ENCODE peak calls at places on chromosomes 13 and 19, in ten cellular contexts. Z is upper lobe of left lung, M is K562, K is heart left ventricle, L is lower leg skin, U is GM12891, H is right lobe of liver, Q is H1, R is esophagus squamous epithelium, T is adrenal gland. F is an unnamed sample.
A peak's percentile ranks its signal among the peaks of the same experiment; 100 is the strongest.

GRCh38 chr13:23381877-23382276 is 51.6 kb downstream of the SACS start:
- DNase-seq in Z (no peak), M (no peak), K (no peak), L (no peak), U (no peak), H (no peak), Q (no peak), R (no peak), T (no peak), F (no peak)

GRCh38 chr19:39070888-39071287 is 13.3 kb upstream of the ACP7 start:
- DNase-seq in Z (no peak), M (no peak), K (no peak), L (no peak), U (no peak), H (no peak), Q (no peak), R (no peak), T (no peak), F (peak; percentile 49)

GRCh38 chr13:109840201-109840892 is 54.0 kb upstream of the IRS2 start:
- DNase-seq in Z (no peak), M (no peak), K (no peak), L (no peak), U (no peak), H (no peak), Q (no peak), R (no peak), T (no peak), F (peak; percentile 75)

GRCh38 chr13:34853161-34853560 is 88.9 kb upstream of the NBEA start:
- DNase-seq in Z (no peak), M (no peak), K (no peak), L (no peak), U (no peak), H (no peak), Q (no peak), R (no peak), T (no peak), F (no peak)

GRCh38 chr13:84303035-84303434 is 420.8 kb upstream of the SLITRK1 start:
- DNase-seq in Z (no peak), M (no peak), K (no peak), L (no peak), U (no peak), H (no peak), Q (no peak), R (no peak), T (no peak), F (no peak)

GRCh38 chr13:60655268-60655667 is 258.2 kb downstream of the TDRD3 start:
- DNase-seq in Z (no peak), M (no peak), K (no peak), L (no peak), U (no peak), H (no peak), Q (no peak), R (no peak), T (no peak), F (no peak)

GRCh38 chr19:10085641-10086031 is 481 bp upstream of the SHFL start:
- DNase-seq in Z (no peak), M (peak; percentile 3), K (no peak), L (no peak), U (no peak), H (no peak), Q (no peak), R (no peak), T (no peak), F (no peak)

GRCh38 chr13:19955873-19956559 is 2.5 kb upstream of the ZMYM2 start:
- DNase-seq in Z (no peak), M (no peak), K (no peak), L (no peak), U (no peak), H (no peak), Q (no peak), R (no peak), T (no peak), F (no peak)

GRCh38 chr19:15810335-15810734 is 5.1 kb downstream of the OR10H1 start:
- DNase-seq in Z (no peak), M (peak; percentile 29), K (no peak), L (no peak), U (no peak), H (no peak), Q (no peak), R (no peak), T (peak; percentile 11), F (no peak)

GRCh38 chr19:48970923-48971395 is 5.8 kb downstream of the FTL start:
- DNase-seq in Z (peak; percentile 86), M (peak; percentile 81), K (peak; percentile 78), L (peak; percentile 51), U (peak; percentile 68), H (peak; percentile 84), Q (no peak), R (no peak), T (peak; percentile 83), F (no peak)

GRCh38 chr19:18475004-18475453 is 37.1 kb upstream of the ISYNA1 start:
- DNase-seq in Z (no peak), M (no peak), K (no peak), L (no peak), U (no peak), H (no peak), Q (no peak), R (no peak), T (no peak), F (no peak)

GRCh38 chr13:57935965-57936364 is 304.4 kb downstream of the PCDH17 start:
- DNase-seq in Z (no peak), M (no peak), K (no peak), L (no peak), U (no peak), H (no peak), Q (no peak), R (no peak), T (no peak), F (no peak)

GRCh38 chr13:23289917-23290357 is 109.2 kb downstream of the SGCG start:
- DNase-seq in Z (no peak), M (no peak), K (peak; percentile 58), L (no peak), U (no peak), H (no peak), Q (no peak), R (no peak), T (no peak), F (no peak)

GRCh38 chr19:4909897-4910593 is 744 bp downstream of the UHRF1 start:
- DNase-seq in Z (peak; percentile 99), M (peak; percentile 98), K (peak; percentile 93), L (peak; percentile 87), U (peak; percentile 98), H (peak; percentile 93), Q (peak; percentile 64), R (peak; percentile 66), T (peak; percentile 94), F (peak; percentile 96)
- TF ChIP-seq POLR2A in Z (no peak), M (no peak), K (no peak), L (no peak), U (no peak), H (no peak), Q (no peak), R (no peak), T (no peak), F (peak; percentile 2)

GRCh38 chr19:46402725-46403124 is 10.6 kb downstream of the CCDC8 start:
- DNase-seq in Z (no peak), M (no peak), K (no peak), L (no peak), U (no peak), H (no peak), Q (no peak), R (no peak), T (no peak), F (no peak)

GRCh38 chr19:46408611-46409039 is 4.7 kb downstream of the CCDC8 start:
- DNase-seq in Z (peak; percentile 77), M (no peak), K (peak; percentile 76), L (no peak), U (no peak), H (no peak), Q (no peak), R (no peak), T (peak; percentile 91), F (no peak)

GRCh38 chr19:46407891-46408426 is 5.4 kb downstream of the CCDC8 start:
- DNase-seq in Z (no peak), M (no peak), K (no peak), L (no peak), U (no peak), H (no peak), Q (no peak), R (no peak), T (no peak), F (no peak)

GRCh38 chr19:46404884-46405658 is 8.3 kb downstream of the CCDC8 start:
- DNase-seq in Z (peak; percentile 46), M (peak; percentile 81), K (no peak), L (no peak), U (no peak), H (no peak), Q (no peak), R (no peak), T (no peak), F (no peak)

GRCh38 chr19:46404039-46404883 is 9.1 kb downstream of the CCDC8 start:
- DNase-seq in Z (peak; percentile 86), M (peak; percentile 39), K (peak; percentile 58), L (no peak), U (no peak), H (peak; percentile 73), Q (no peak), R (no peak), T (peak; percentile 71), F (no peak)
- TF ChIP-seq POLR2A in Z (no peak), M (no peak), K (no peak), L (no peak), U (no peak), H (peak; percentile 16), Q (no peak), R (no peak), T (no peak), F (no peak)

GRCh38 chr19:42325308-42325895 is at the start of gene MEGF8:
- DNase-seq in Z (peak; percentile 95), M (peak; percentile 98), K (peak; percentile 98), L (peak; percentile 96), U (peak; percentile 98), H (peak; percentile 96), Q (peak; percentile 98), R (peak; percentile 85), T (peak; percentile 99), F (peak; percentile 100)
- TF ChIP-seq POLR2A in Z (no peak), M (peak; percentile 79), K (peak; percentile 4), L (no peak), U (no peak), H (peak; percentile 74), Q (peak; percentile 69), R (peak; percentile 41), T (peak; percentile 63), F (peak; percentile 57)

GRCh38 chr13:33543631-33544030 is 258.1 kb upstream of the STARD13 start:
- DNase-seq in Z (no peak), M (no peak), K (no peak), L (no peak), U (no peak), H (no peak), Q (no peak), R (no peak), T (no peak), F (no peak)

GRCh38 chr13:33541962-33542308 is 256.4 kb upstream of the STARD13 start:
- DNase-seq in Z (no peak), M (no peak), K (no peak), L (no peak), U (no peak), H (no peak), Q (no peak), R (no peak), T (no peak), F (no peak)

GRCh38 chr13:33544308-33544707 is 258.8 kb upstream of the STARD13 start:
- DNase-seq in Z (no peak), M (no peak), K (no peak), L (no peak), U (no peak), H (no peak), Q (no peak), R (no peak), T (no peak), F (no peak)

GRCh38 chr13:33542309-33543088 is 256.9 kb upstream of the STARD13 start:
- DNase-seq in Z (peak; percentile 100), M (peak; percentile 86), K (peak; percentile 99), L (peak; percentile 98), U (peak; percentile 56), H (peak; percentile 98), Q (peak; percentile 86), R (peak; percentile 90), T (peak; percentile 98), F (peak; percentile 47)

GRCh38 chr13:33543089-33543459 is 257.5 kb upstream of the STARD13 start:
- DNase-seq in Z (no peak), M (no peak), K (no peak), L (no peak), U (no peak), H (no peak), Q (peak; percentile 15), R (no peak), T (no peak), F (no peak)
- TF ChIP-seq POLR2A in Z (no peak), M (no peak), K (no peak), L (no peak), U (peak; percentile 69), H (no peak), Q (no peak), R (no peak), T (peak; percentile 2), F (no peak)

F was measured in H54.